ENCODE peak calls at places on chromosomes 7 and 10, in six cellular contexts. D is PC-9, L is K562, W is fibroblast of lung, N is GM23338, J is PC-3. C is an unnamed sample.

GRCh38 chr7:2863461-2864066 is 19.5 kb upstream of the GNA12 start:
- DNase-seq in W (peak; percentile 97), L (peak; percentile 78), N (peak; percentile 58), J (peak; percentile 94), D (peak; percentile 85), C (no peak)

GRCh38 chr7:151245360-151246160 is 2.9 kb downstream of the SMARCD3 start:
- DNase-seq in D (no peak), L (peak; percentile 59), N (peak; percentile 62), W (no peak), J (peak; percentile 30), C (peak; percentile 86)

GRCh38 chr10:132297521-132297920 is 10.2 kb downstream of the STK32C start:
- DNase-seq in W (no peak), D (no peak), J (no peak), L (no peak), N (peak; percentile 69), C (no peak)

GRCh38 chr10:43775379-43775778 is 126.7 kb upstream of the ZNF32 start:
- DNase-seq in N (no peak), J (no peak), W (no peak), D (no peak), L (no peak), C (no peak)

GRCh38 chr10:63683223-63683622 is 162.0 kb downstream of the REEP3 start:
- DNase-seq in J (no peak), D (no peak), W (no peak), N (no peak), L (no peak), C (no peak)

GRCh38 chr10:4819067-4819466 is 6.9 kb upstream of the AKR1E2 start:
- DNase-seq in L (no peak), J (no peak), W (no peak), D (no peak), N (no peak), C (no peak)

GRCh38 chr7:127938588-127938987 is 92.6 kb downstream of the LRRC4 start:
- DNase-seq in L (no peak), J (peak; percentile 47), W (peak; percentile 76), D (no peak), N (no peak), C (no peak)

GRCh38 chr10:7915923-7916322 is 97.6 kb downstream of the TAF3 start:
- DNase-seq in W (peak; percentile 29), N (no peak), L (no peak), J (peak; percentile 62), D (no peak), C (no peak)

GRCh38 chr7:134752006-134752760 is 27.3 kb upstream of the CALD1 start:
- DNase-seq in J (peak; percentile 41), D (no peak), L (no peak), N (no peak), W (peak; percentile 34), C (no peak)

GRCh38 chr10:131056091-131056490 is 255.4 kb downstream of the TCERG1L start:
- DNase-seq in J (no peak), D (no peak), N (no peak), L (no peak), W (no peak), C (no peak)

GRCh38 chr7:131108212-131108980 is 219.3 kb upstream of the MKLN1 start:
- DNase-seq in W (peak; percentile 35), J (peak; percentile 34), N (no peak), D (no peak), L (peak; percentile 50), C (peak; percentile 73)

GRCh38 chr7:64890761-64891666 is 12.1 kb upstream of the ZNF273 start:
- DNase-seq in L (peak; percentile 77), J (no peak), N (no peak), W (no peak), D (no peak), C (no peak)

GRCh38 chr10:86757110-86757790 is 831 bp downstream of the BMPR1A start:
- DNase-seq in L (peak; percentile 46), J (peak; percentile 65), D (peak; percentile 17), N (peak; percentile 50), W (peak; percentile 70), C (no peak)

GRCh38 chr7:85191383-85191782 is 4.5 kb upstream of the SEMA3D start:
- DNase-seq in L (no peak), N (peak; percentile 33), W (peak; percentile 50), D (no peak), J (peak; percentile 73), C (no peak)

GRCh38 chr10:43199088-43199683 is 60.9 kb downstream of the CSGALNACT2 start:
- DNase-seq in J (no peak), L (no peak), W (no peak), D (no peak), N (no peak), C (no peak)

GRCh38 chr10:79376078-79376628 is 28.9 kb downstream of the PPIF start:
- DNase-seq in J (no peak), W (no peak), L (no peak), N (no peak), D (no peak), C (no peak)

GRCh38 chr10:116838143-116838725 is 11.1 kb upstream of the ENO4 start:
- DNase-seq in N (no peak), J (no peak), D (no peak), L (no peak), W (no peak), C (no peak)

GRCh38 chr7:32588657-32589056 is 93.4 kb downstream of the AVL9 start:
- DNase-seq in J (peak; percentile 28), L (peak; percentile 22), D (peak; percentile 22), W (peak; percentile 83), N (no peak), C (no peak)

GRCh38 chr10:50550291-50550839 is 73.4 kb downstream of the SGMS1 start:
- DNase-seq in W (no peak), J (no peak), L (peak; percentile 97), D (no peak), N (peak; percentile 54), C (no peak)

GRCh38 chr7:41674505-41675023 is 28.3 kb downstream of the INHBA start:
- DNase-seq in N (peak; percentile 24), D (no peak), L (no peak), W (no peak), J (no peak), C (no peak)

GRCh38 chr7:124784879-124785818 is 19.6 kb upstream of the GPR37 start:
- DNase-seq in W (peak; percentile 85), D (peak; percentile 45), J (peak; percentile 66), L (peak; percentile 70), N (peak; percentile 80), C (peak; percentile 74)

GRCh38 chr7:56079450-56080185 is 13.1 kb downstream of the PHKG1 start:
- DNase-seq in L (no peak), J (peak; percentile 41), W (peak; percentile 79), D (no peak), N (peak; percentile 59), C (no peak)

GRCh38 chr10:75202321-75203096 is 8.1 kb upstream of the VDAC2 start:
- DNase-seq in W (peak; percentile 81), L (no peak), D (no peak), J (peak; percentile 86), N (no peak), C (no peak)

GRCh38 chr10:3805227-3805790 is 20.3 kb upstream of the KLF6 start:
- DNase-seq in N (no peak), J (peak; percentile 75), D (peak; percentile 13), W (peak; percentile 75), L (peak; percentile 66), C (peak; percentile 50)

GRCh38 chr10:88962336-88962735 is 9.8 kb upstream of the ACTA2 start:
- DNase-seq in W (no peak), L (no peak), D (no peak), N (no peak), J (no peak), C (no peak)

GRCh38 chr10:88960854-88961253 is 8.3 kb upstream of the ACTA2 start:
- DNase-seq in N (no peak), D (no peak), W (no peak), L (no peak), J (no peak), C (no peak)

GRCh38 chr10:88961266-88961665 is 8.7 kb upstream of the ACTA2 start:
- DNase-seq in N (no peak), J (no peak), W (no peak), D (no peak), L (no peak), C (no peak)

GRCh38 chr10:88954458-88955083 is 2.0 kb upstream of the ACTA2 start:
- DNase-seq in W (peak; percentile 46), N (no peak), D (no peak), L (no peak), J (no peak), C (no peak)

DNA sequence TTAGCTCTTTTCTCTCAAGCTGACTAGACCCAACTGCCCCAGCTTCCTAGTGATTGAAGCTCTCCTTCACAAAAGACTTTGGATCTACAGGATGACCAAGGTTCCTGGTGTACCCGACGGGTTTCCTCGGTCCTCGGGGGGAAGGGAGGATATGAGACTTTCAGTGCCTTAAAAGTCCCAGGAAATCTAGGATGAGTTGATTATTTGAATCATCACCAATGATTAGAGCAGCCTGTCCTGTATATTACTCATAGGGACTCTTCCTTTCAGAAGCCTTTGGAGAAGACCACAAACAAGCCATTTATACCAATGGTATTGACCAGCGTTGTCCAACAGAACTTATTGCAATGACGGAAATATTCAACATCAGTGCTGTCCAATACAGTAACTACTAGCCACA is 6.1 kb upstream of the ACTA2 start:
- DNase-seq in W (no peak), J (no peak), N (no peak), L (no peak), D (no peak), C (no peak)
- H3K27me3 ChIP-seq in W (no peaks in the 10 kb centered on the region), J (no peaks in the 10 kb centered on the region), N (no peaks in the 10 kb centered on the region), L (no peaks in the 10 kb centered on the region), D (no peaks in the 10 kb centered on the region), C (no peaks in the 10 kb centered on the region)

GRCh38 chr10:108877130-108877529 is 1046.2 kb downstream of the XPNPEP1 start:
- DNase-seq in J (no peak), W (no peak), L (no peak), N (no peak), D (no peak), C (no peak)

GRCh38 chr10:108868881-108869280 is 1054.4 kb downstream of the XPNPEP1 start:
- DNase-seq in L (no peak), W (no peak), N (no peak), J (no peak), D (no peak), C (no peak)

GRCh38 chr10:108872854-108873253 is 1050.5 kb downstream of the XPNPEP1 start:
- DNase-seq in N (no peak), J (no peak), W (no peak), D (no peak), L (no peak), C (no peak)
- H4K20me1 ChIP-seq in N (no peaks in the 10 kb centered on the region), J (no peaks in the 10 kb centered on the region), W (no peaks in the 10 kb centered on the region), D (no peaks in the 10 kb centered on the region), L (no peaks in the 10 kb centered on the region), C (no peaks in the 10 kb centered on the region)

GRCh38 chr7:22354462-22354861 is 2.5 kb downstream of the RAPGEF5 start:
- DNase-seq in N (no peak), J (no peak), D (no peak), L (no peak), W (no peak), C (no peak)
- H3K27me3 ChIP-seq in N (peaks cover 17% of the 10 kb centered on the region), J (no peaks in the 10 kb centered on the region), D (no peaks in the 10 kb centered on the region), L (no peaks in the 10 kb centered on the region), W (peaks cover 15% of the 10 kb centered on the region), C (no peaks in the 10 kb centered on the region)

GRCh38 chr7:99652671-99653070 is 27.1 kb downstream of the CYP3A5 start:
- DNase-seq in D (no peak), N (no peak), L (no peak), W (no peak), J (no peak), C (no peak)

GRCh38 chr7:99648843-99649242 is 31.0 kb downstream of the CYP3A5 start:
- DNase-seq in J (no peak), W (no peak), N (no peak), D (no peak), L (no peak), C (no peak)

GRCh38 chr7:99651290-99651689 is 28.5 kb downstream of the CYP3A5 start:
- DNase-seq in W (no peak), J (no peak), D (no peak), N (no peak), L (no peak), C (no peak)

GRCh38 chr7:99653754-99654153 is 26.0 kb downstream of the CYP3A5 start:
- DNase-seq in D (no peak), N (no peak), J (peak; percentile 22), L (no peak), W (no peak), C (peak; percentile 2)
- H4K20me1 ChIP-seq in D (no peaks in the 10 kb centered on the region), N (no peaks in the 10 kb centered on the region), J (no peaks in the 10 kb centered on the region), L (no peaks in the 10 kb centered on the region), W (no peaks in the 10 kb centered on the region), C (no peaks in the 10 kb centered on the region)

C was measured in Karpas-422.